ENCODE peak calls at places on chromosomes 1 and 21, in six cellular contexts. V is brain microvascular endothelial cell; Z is upper lobe of right lung; P is right cardiac atrium; R is Peyer's patch; I is CD8-positive, alpha-beta memory T cell. A is an unnamed sample.

GRCh38 chr1:76901158-76901767 is 34.0 kb downstream of the ST6GALNAC5 start:
- DNase-seq in V (peak), Z (no peak), P (peak), R (no peak), I (no peak), A (no peak)

GRCh38 chr1:19676438-19676922 is 11.8 kb downstream of the HTR6 start:
- DNase-seq in V (peak), Z (no peak), P (peak), R (peak), I (no peak), A (peak)

GRCh38 chr1:68442822-68443556 is 6.8 kb downstream of the RPE65 start:
- DNase-seq in V (peak), Z (no peak), P (no peak), R (peak), I (no peak), A (peak)

GRCh38 chr1:30706528-30706927 is 16.9 kb downstream of the MATN1 start:
- DNase-seq in V (peak), Z (peak), P (peak), R (no peak), I (no peak), A (no peak)

GRCh38 chr21:37145635-37146111 is 72.6 kb downstream of the TTC3 start:
- DNase-seq in V (peak), Z (no peak), P (no peak), R (no peak), I (no peak), A (no peak)

GRCh38 chr1:236063919-236064673 is 794 bp downstream of the NID1 start:
- DNase-seq in V (peak), Z (peak), P (peak), R (peak), I (no peak), A (peak)

GRCh38 chr21:44965251-44966022 is 25.6 kb downstream of the SLX9 start:
- DNase-seq in V (peak), Z (no peak), P (peak), R (no peak), I (no peak), A (no peak)

GRCh38 chr21:44618909-44619308 is 7.0 kb downstream of the KRTAP10-8 start:
- DNase-seq in V (no peak), Z (no peak), P (no peak), R (peak), I (peak), A (peak)

GRCh38 chr21:37550618-37551405 is 184.2 kb downstream of the DYRK1A start:
- DNase-seq in V (no peak), Z (no peak), P (no peak), R (peak), I (no peak), A (no peak)

GRCh38 chr1:112265946-112266345 is 130.1 kb upstream of the CTTNBP2NL start:
- DNase-seq in V (no peak), Z (no peak), P (no peak), R (no peak), I (no peak), A (no peak)

GRCh38 chr1:190679032-190679431 is 201.4 kb upstream of the BRINP3 start:
- DNase-seq in V (no peak), Z (no peak), P (no peak), R (no peak), I (no peak), A (no peak)

GRCh38 chr1:207981976-207982375 is 71.1 kb upstream of the CD34 start:
- DNase-seq in V (no peak), Z (no peak), P (no peak), R (no peak), I (no peak), A (no peak)

GRCh38 chr1:218664385-218665170 is 319.4 kb downstream of the TGFB2 start:
- DNase-seq in V (no peak), Z (no peak), P (no peak), R (no peak), I (no peak), A (no peak)

GRCh38 chr1:35564037-35564883 is 6.7 kb downstream of the NCDN start:
- DNase-seq in V (peak), Z (peak), P (peak), R (peak), I (peak), A (peak)

GRCh38 chr1:17636612-17637011 is 97.1 kb downstream of the ARHGEF10L start:
- DNase-seq in V (no peak), Z (no peak), P (no peak), R (no peak), I (no peak), A (no peak)

GRCh38 chr1:61842863-61843514 is 100.7 kb downstream of the PATJ start:
- DNase-seq in V (peak), Z (no peak), P (no peak), R (no peak), I (no peak), A (no peak)

GRCh38 chr21:31922881-31923280 is 50.1 kb downstream of the HUNK start:
- DNase-seq in V (no peak), Z (no peak), P (no peak), R (no peak), I (no peak), A (no peak)

GRCh38 chr1:94820918-94821317 is 761 bp downstream of the SLC44A3 start:
- DNase-seq in V (no peak), Z (no peak), P (no peak), R (no peak), I (no peak), A (no peak)

GRCh38 chr1:94819945-94820746 is at the start of gene SLC44A3:
- DNase-seq in V (no peak), Z (peak), P (peak), R (peak), I (no peak), A (peak)

GRCh38 chr1:94816030-94816429 is 4.1 kb upstream of the SLC44A3 start:
- DNase-seq in V (no peak), Z (no peak), P (no peak), R (no peak), I (no peak), A (no peak)

GRCh38 chr1:94819584-94819944 is 593 bp upstream of the SLC44A3 start:
- DNase-seq in V (no peak), Z (no peak), P (no peak), R (no peak), I (no peak), A (peak)

GRCh38 chr1:94817697-94818096 is 2.5 kb upstream of the SLC44A3 start:
- DNase-seq in V (no peak), Z (no peak), P (no peak), R (no peak), I (no peak), A (no peak)
- H3K4me3 ChIP-seq in V (no peak), Z (no peak), P (no peak), R (no peak), I (no peak), A (no peak)

DNA sequence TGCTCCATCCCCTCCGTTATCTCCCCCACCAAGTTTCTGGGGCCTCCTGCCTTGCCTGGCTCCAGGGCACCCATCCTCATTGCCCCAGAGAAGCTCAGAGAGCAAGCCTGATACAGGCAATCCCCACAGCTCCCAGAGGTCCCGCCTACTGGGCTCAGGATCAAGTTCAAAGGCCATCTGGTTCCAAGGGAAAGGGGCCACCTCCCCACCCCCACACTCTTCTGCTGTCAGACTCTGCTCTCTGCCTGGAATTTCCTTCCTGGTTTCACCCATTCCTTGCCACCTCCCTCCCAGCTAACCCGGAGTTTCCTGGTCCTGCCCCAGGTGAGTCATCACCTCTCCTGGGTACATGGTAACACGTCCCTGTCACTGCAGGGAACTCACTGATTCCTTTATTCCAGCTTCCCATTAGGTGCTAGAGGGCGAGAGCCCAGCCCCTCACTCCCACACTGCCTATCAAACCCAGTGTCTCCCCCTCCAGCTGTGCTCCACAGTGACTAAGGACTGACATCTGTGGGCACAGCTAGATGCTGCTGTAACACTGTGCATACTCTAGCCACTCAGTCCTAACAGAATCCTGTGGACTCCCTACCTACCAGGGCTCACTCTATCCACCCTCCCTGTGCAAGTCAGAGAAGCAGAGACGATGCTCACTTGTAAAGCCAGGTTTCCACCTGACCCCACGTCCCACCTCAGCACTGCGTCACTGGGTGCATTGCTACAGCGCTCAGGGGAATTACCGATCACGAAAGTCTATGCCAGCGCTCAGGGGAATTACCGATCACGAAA is 21.8 kb downstream of the RSPH1 start:
- DNase-seq in V (no peak), Z (peak), P (no peak), R (peak), I (no peak), A (peak)
- H3K4me3 ChIP-seq in V (no peak), Z (no peak), P (no peak), R (no peak), I (no peak), A (no peak)

GRCh38 chr1:243580072-243580471 is 270.0 kb downstream of the AKT3 start:
- DNase-seq in V (peak), Z (no peak), P (peak), R (no peak), I (no peak), A (no peak)
- H3K4me3 ChIP-seq in V (no peak), Z (no peak), P (no peak), R (no peak), I (no peak), A (no peak)

DNA sequence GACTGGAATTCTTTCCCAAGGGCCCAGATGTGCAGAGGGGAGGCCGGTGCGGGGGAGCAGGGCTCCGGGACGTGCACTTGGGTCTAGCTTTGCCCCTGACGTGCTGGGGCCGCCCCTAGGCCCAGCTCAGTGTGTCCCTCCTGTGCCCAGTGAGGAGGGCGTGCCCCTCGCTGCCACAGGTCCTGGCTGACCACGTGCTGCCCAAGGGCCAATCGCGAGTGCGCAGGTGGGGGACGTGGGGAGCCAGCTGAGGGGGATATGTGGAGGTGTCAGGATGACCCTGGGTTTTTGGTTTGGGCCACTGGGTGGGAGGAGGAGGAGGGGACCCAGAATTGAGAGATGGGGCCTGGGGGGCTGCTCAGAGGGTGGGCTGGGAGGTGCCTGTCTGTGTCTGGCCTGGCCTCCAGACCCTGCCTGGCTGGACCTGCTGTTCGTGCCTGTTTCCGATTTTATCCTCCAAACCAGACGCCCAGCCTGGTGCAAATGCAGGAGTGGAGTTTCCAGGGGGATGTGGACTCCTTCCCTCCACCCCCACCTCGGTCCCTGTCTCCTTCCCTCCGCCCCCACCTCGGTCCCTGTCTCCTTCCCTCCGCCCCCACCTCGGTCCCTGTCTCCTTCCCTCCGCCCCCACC is 6.1 kb upstream of the RNF223 start:
- DNase-seq in V (no peak), Z (peak), P (peak), R (peak), I (peak), A (peak)
- H3K4me3 ChIP-seq in V (no peak), Z (peak), P (peak), R (peak), I (no peak), A (peak)

GRCh38 chr1:221620437-221621384 is 121.2 kb downstream of the DUSP10 start:
- DNase-seq in V (no peak), Z (no peak), P (no peak), R (no peak), I (no peak), A (no peak)
- H3K4me3 ChIP-seq in V (no peak), Z (no peak), P (no peak), R (no peak), I (no peak), A (no peak)

DNA sequence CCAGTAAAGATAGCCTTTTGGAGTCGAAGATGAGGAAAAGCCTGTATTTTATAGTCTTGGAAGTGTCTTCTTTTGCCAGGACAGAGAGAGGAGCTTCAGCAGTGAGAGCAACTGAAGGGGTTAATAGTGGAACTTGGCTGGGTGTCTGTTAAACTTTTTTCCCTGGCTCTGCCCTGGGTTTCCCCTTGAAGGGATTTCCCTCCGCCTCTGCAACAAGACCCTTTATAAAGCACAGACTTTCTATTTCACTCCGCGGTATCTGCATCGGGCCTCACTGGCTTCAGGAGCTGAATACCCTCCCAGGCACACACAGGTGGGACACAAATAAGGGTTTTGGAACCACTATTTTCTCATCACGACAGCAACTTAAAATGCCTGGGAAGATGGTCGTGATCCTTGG is at the start of gene VCAM1:
- DNase-seq in V (peak), Z (no peak), P (peak), R (no peak), I (no peak), A (no peak)
- H3K4me3 ChIP-seq in V (peak), Z (peak), P (peak), R (peak), I (no peak), A (no peak)

GRCh38 chr1:97277891-97278662 is 556.5 kb downstream of the PTBP2 start:
- DNase-seq in V (no peak), Z (no peak), P (no peak), R (no peak), I (no peak), A (no peak)
- H3K4me3 ChIP-seq in V (no peak), Z (no peak), P (no peak), R (no peak), I (no peak), A (no peak)

GRCh38 chr1:43360616-43361015 is 1.8 kb downstream of the CDC20 start:
- DNase-seq in V (no peak), Z (no peak), P (no peak), R (no peak), I (no peak), A (no peak)

GRCh38 chr1:43358746-43359693 is at the start of gene CDC20:
- DNase-seq in V (peak), Z (peak), P (peak), R (peak), I (peak), A (peak)

GRCh38 chr1:43358121-43358745 is 548 bp upstream of the CDC20 start:
- DNase-seq in V (no peak), Z (no peak), P (no peak), R (no peak), I (no peak), A (peak)

GRCh38 chr1:43357251-43357650 is 1.5 kb upstream of the CDC20 start:
- DNase-seq in V (no peak), Z (no peak), P (no peak), R (no peak), I (no peak), A (no peak)

GRCh38 chr1:43359696-43360095 is 915 bp downstream of the CDC20 start:
- DNase-seq in V (no peak), Z (no peak), P (no peak), R (no peak), I (no peak), A (no peak)
- H3K4me3 ChIP-seq in V (peak), Z (no peak), P (no peak), R (no peak), I (peak), A (peak)